ENCODE peak calls at places on chromosomes 1 and 21, in five cellular contexts. R, J, D, G and U are unnamed samples.

GRCh38 chr1:231613419-231614349 is 12.9 kb upstream of the DISC1 start:
- DNase-seq in G (no peak), J (no peak), R (no peak), D (no peak), U (no peak)

GRCh38 chr1:247864644-247865043 is 7.7 kb downstream of the TRIM58 start:
- DNase-seq in J (no peak), D (no peak), G (no peak), R (no peak), U (no peak)

GRCh38 chr21:44021064-44021463 is 9.0 kb downstream of the TRAPPC10 start:
- DNase-seq in J (no peak), R (no peak), D (no peak), G (no peak), U (no peak)

GRCh38 chr1:29876902-29877301 is 640.6 kb downstream of the PTPRU start:
- DNase-seq in R (no peak), G (peak; percentile 32), J (no peak), D (no peak), U (no peak)

GRCh38 chr1:10791117-10791951 is 5.1 kb downstream of the CASZ1 start:
- DNase-seq in R (no peak), D (no peak), J (no peak), G (no peak), U (no peak)

GRCh38 chr1:163970699-163971098 is 588.3 kb upstream of the PBX1 start:
- DNase-seq in J (no peak), R (no peak), D (no peak), G (no peak), U (no peak)

GRCh38 chr1:91099746-91100621 is 78.1 kb upstream of the ZNF644 start:
- DNase-seq in J (no peak), D (no peak), R (no peak), G (no peak), U (no peak)

GRCh38 chr21:41678944-41679343 is 87.9 kb downstream of the RIPK4 start:
- DNase-seq in R (peak; percentile 90), D (no peak), J (no peak), G (peak; percentile 94), U (peak; percentile 92)

GRCh38 chr21:25790122-25790951 is 55.6 kb downstream of the GABPA start:
- DNase-seq in D (peak; percentile 17), J (no peak), R (no peak), G (no peak), U (no peak)

GRCh38 chr1:164588388-164589341 is 29.7 kb downstream of the PBX1 start:
- DNase-seq in G (peak; percentile 86), R (peak; percentile 85), J (no peak), D (no peak), U (peak; percentile 93)

GRCh38 chr1:42680921-42681683 is 1.1 kb upstream of the YBX1 start:
- DNase-seq in R (no peak), J (no peak), D (no peak), G (no peak), U (no peak)

GRCh38 chr1:50438945-50439344 is 15.7 kb upstream of the DMRTA2 start:
- DNase-seq in G (no peak), J (no peak), D (no peak), R (no peak), U (no peak)

GRCh38 chr21:22900511-22900910 is 1902.3 kb downstream of the NCAM2 start:
- DNase-seq in R (no peak), J (no peak), D (no peak), G (no peak), U (no peak)

GRCh38 chr1:5758859-5759578 is 233.2 kb downstream of the NPHP4 start:
- DNase-seq in D (no peak), G (peak; percentile 45), J (no peak), R (no peak), U (no peak)

GRCh38 chr1:195082183-195082582 is 1526.1 kb downstream of the KCNT2 start:
- DNase-seq in R (no peak), D (no peak), J (no peak), G (no peak), U (no peak)